ENCODE peak calls at places on chromosomes 3 and 15, in seven cellular contexts. T, F, Y, J, V, A and P are unnamed samples.
A peak's percentile ranks its signal among the peaks of the same experiment; 100 is the strongest.

GRCh38 chr3:39568508-39568907 is 101.0 kb downstream of the MOBP start:
- DNase-seq in F (no peak), T (no peak), A (no peak), Y (no peak), V (no peak), J (no peak), P (no peak)

GRCh38 chr3:58034738-58035511 is 26.7 kb downstream of the FLNB start:
- DNase-seq in J (no peak), T (no peak), Y (no peak), V (no peak), A (peak; percentile 41), F (no peak), P (no peak)

GRCh38 chr3:181455276-181455675 is 256.4 kb upstream of the SOX2 start:
- DNase-seq in A (no peak), J (no peak), Y (no peak), F (no peak), V (no peak), T (no peak), P (no peak)

GRCh38 chr15:45612790-45613415 is 21.9 kb upstream of the SQOR start:
- DNase-seq in A (no peak), J (no peak), T (no peak), V (peak; percentile 29), Y (no peak), F (no peak), P (no peak)

GRCh38 chr3:158830391-158830790 is 28.5 kb downstream of the MFSD1 start:
- DNase-seq in T (no peak), Y (no peak), A (no peak), J (peak; percentile 83), F (no peak), V (no peak), P (no peak)

GRCh38 chr3:186035277-186035676 is 73.6 kb downstream of the ETV5 start:
- DNase-seq in A (no peak), Y (peak; percentile 43), T (no peak), F (no peak), V (peak; percentile 67), J (peak; percentile 33), P (no peak)

GRCh38 chr15:73375755-73376305 is 7.1 kb upstream of the HCN4 start:
- DNase-seq in V (no peak), A (no peak), J (no peak), F (peak; percentile 42), Y (no peak), T (no peak), P (no peak)

GRCh38 chr15:75468908-75469307 is 17.4 kb upstream of the SIN3A start:
- DNase-seq in A (no peak), V (no peak), Y (peak; percentile 27), J (no peak), T (no peak), F (no peak), P (no peak)

GRCh38 chr3:127674793-127675189 is 2.0 kb downstream of the ABTB1 start:
- DNase-seq in J (no peak), F (peak; percentile 11), V (no peak), Y (no peak), T (no peak), A (no peak), P (no peak)

GRCh38 chr3:119555309-119555735 is 4.1 kb downstream of the CD80 start:
- DNase-seq in V (no peak), A (no peak), F (peak; percentile 18), Y (no peak), J (no peak), T (no peak), P (no peak)

GRCh38 chr3:47016934-47017435 is 37.5 kb downstream of the NBEAL2 start:
- DNase-seq in T (no peak), V (peak; percentile 80), J (peak; percentile 76), F (no peak), A (no peak), Y (no peak), P (peak; percentile 10)

GRCh38 chr3:14549256-14549931 is 9.3 kb upstream of the GRIP2 start:
- DNase-seq in Y (no peak), V (no peak), A (peak; percentile 60), T (peak; percentile 41), F (no peak), J (no peak), P (no peak)

GRCh38 chr3:81955908-81956307 is 194.5 kb upstream of the GBE1 start:
- DNase-seq in J (no peak), V (peak; percentile 1), Y (no peak), A (no peak), T (no peak), F (no peak), P (no peak)

GRCh38 chr3:39137991-39138803 is 15.2 kb downstream of the CSRNP1 start:
- DNase-seq in J (no peak), A (no peak), V (no peak), T (no peak), Y (no peak), F (no peak), P (no peak)

GRCh38 chr15:92005154-92005553 is 151.6 kb downstream of the SLCO3A1 start:
- DNase-seq in F (no peak), A (no peak), T (no peak), V (no peak), Y (no peak), J (no peak), P (no peak)

GRCh38 chr3:46922426-46922825 is 44.9 kb downstream of the PTH1R start:
- DNase-seq in A (no peak), Y (no peak), V (no peak), T (no peak), F (no peak), J (no peak), P (no peak)

GRCh38 chr15:45391746-45392711 is 13.7 kb upstream of the GATM start:
- DNase-seq in Y (no peak), F (no peak), V (no peak), J (no peak), A (no peak), T (no peak), P (no peak)

GRCh38 chr3:59185586-59186381 is 136.0 kb upstream of the CFAP20DC start:
- DNase-seq in F (no peak), J (peak; percentile 24), T (no peak), Y (no peak), A (peak; percentile 51), V (peak; percentile 1), P (no peak)

GRCh38 chr15:100457201-100457600 is 71.5 kb downstream of the CERS3 start:
- DNase-seq in A (peak; percentile 54), V (peak; percentile 18), T (no peak), Y (no peak), F (no peak), J (peak; percentile 51), P (no peak)

GRCh38 chr15:96858693-96859092 is 528.2 kb downstream of the NR2F2 start:
- DNase-seq in A (no peak), V (no peak), J (no peak), T (no peak), F (no peak), Y (no peak), P (no peak)

GRCh38 chr3:33858131-33858530 is 59.7 kb downstream of the PDCD6IP start:
- DNase-seq in Y (no peak), F (no peak), V (no peak), A (no peak), J (peak; percentile 8), T (no peak), P (no peak)

GRCh38 chr15:100856847-100857246 is 22.8 kb upstream of the ALDH1A3 start:
- DNase-seq in T (no peak), Y (no peak), F (no peak), J (no peak), A (no peak), V (no peak), P (no peak)

GRCh38 chr3:134054231-134054630 is 24.5 kb upstream of the SLCO2A1 start:
- DNase-seq in F (no peak), A (no peak), J (no peak), T (no peak), V (peak; percentile 58), Y (no peak), P (no peak)

GRCh38 chr15:95261546-95261945 is 1030.2 kb downstream of the MCTP2 start:
- DNase-seq in J (no peak), F (no peak), A (no peak), Y (no peak), T (no peak), V (no peak), P (no peak)

GRCh38 chr15:60375255-60375809 is 22.5 kb downstream of the ANXA2 start:
- DNase-seq in Y (no peak), A (no peak), V (no peak), F (no peak), J (no peak), T (no peak), P (no peak)
- H3K4me3 ChIP-seq in Y (peak overlapping the region; percentile 26), A (no peak overlapping the region), V (no peak overlapping the region), F (peak overlapping the region; percentile 33), J (no peak overlapping the region), T (peak overlapping the region; percentile 4), P (no peak overlapping the region)

DNA sequence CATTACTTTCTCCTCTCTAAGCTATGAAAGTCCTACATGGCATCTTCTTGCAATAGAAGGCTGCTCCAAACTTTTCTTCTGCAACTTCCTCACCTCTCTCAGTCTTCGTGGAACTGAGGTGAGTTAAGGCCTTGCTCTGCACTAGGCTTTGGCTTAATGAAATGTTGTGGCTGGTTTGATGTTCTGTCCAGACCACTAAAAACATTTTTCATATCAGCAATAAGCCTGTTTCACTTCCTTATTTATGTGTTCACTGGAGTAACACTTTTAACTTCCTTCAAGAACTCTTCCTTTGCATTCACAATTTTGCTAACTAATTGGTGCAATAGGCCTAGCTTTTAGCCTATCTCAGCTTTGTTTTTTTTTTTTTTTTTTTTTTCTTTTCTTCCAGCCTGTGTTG is 335.3 kb upstream of the NECTIN3 start:
- DNase-seq in F (no peak), A (no peak), J (no peak), V (no peak), Y (no peak), T (no peak), P (no peak)
- H3K27ac ChIP-seq in F (no peak overlapping the region), A (no peak overlapping the region), J (no peak overlapping the region), V (no peak overlapping the region), Y (no peak overlapping the region), T (no peak overlapping the region), P (no peak overlapping the region)

GRCh38 chr3:189270248-189270832 is 98.6 kb downstream of the TPRG1 start:
- DNase-seq in A (peak; percentile 73), F (peak; percentile 19), V (peak; percentile 87), J (peak; percentile 84), Y (peak; percentile 32), T (peak; percentile 91), P (peak; percentile 66)
- TF ChIP-seq CTCF in A (peak; percentile 54), F (peak; percentile 63), V (peak; percentile 83), J (peak; percentile 97), Y (peak; percentile 65), T (peak; percentile 58), P (no peak)

DNA sequence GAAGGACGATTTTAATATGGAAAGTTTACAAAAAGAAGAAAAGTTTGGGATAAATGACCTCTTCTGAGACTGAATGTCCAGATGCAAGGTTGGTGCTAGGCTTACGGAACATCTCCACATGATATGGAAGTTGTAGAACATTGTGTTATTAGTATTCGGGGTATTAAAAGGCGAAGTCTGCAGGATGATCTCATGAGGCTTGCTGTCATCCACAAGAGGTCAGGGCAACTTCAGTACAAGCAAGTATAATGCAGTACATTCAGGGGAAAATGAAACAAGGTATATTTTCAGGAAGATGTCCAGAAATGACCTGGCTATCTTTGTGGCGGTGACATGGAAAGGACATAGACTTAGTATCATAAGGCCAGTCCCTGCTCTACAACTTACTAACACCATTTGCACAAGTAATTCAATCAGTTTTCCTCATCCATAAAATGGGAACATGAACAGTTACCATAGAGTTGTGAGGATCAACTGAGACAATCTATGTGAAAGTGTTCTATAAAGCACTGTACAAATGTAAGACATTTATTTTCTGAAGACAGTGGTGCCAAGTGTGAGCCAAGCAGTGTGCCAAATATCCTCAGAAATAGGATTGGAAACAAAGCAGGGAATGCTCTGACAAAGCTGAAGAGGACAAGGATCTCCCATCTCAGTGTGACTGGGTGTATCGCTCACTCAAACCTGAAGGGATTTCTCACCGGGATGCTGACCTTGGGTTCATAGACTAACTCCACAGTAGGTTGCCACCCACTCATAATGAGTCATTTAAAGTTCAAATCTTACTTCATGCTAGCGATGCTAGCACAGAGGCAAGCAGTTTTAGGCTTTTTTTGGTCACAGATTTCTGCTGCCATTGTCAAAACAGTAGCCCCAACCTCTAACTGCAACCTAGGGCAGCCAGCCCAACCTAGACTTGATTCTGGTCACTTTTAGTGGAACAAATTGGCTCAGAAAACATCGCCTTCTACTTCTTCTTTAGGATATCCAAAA is 118.3 kb downstream of the TIGIT start:
- DNase-seq in T (peak; percentile 50), Y (peak; percentile 26), F (no peak), J (peak; percentile 79), A (no peak), V (peak; percentile 53), P (peak; percentile 58)
- H3K4me3 ChIP-seq in T (no peak overlapping the region), Y (peak overlapping the region; percentile 5), F (no peak overlapping the region), J (no peak overlapping the region), A (peak overlapping the region; percentile 24), V (no peak overlapping the region), P (no peak overlapping the region)